ENCODE peak calls at places on chromosome 9, in five cellular contexts. One of them, this sample, is unnamed.

GRCh38 chr9:121732886-121733285 is 81.5 kb downstream of the DAB2IP start:
- DNase-seq in fibroblast of lung: no peak
- DNase-seq in mammary epithelial cell: no peak
- DNase-seq in nephron progenitor cell: no peak
- DNase-seq in A549: no peak
- DNase-seq in this sample: no peak

GRCh38 chr9:18720691-18721090 is 246.7 kb downstream of the ADAMTSL1 start:
- DNase-seq in fibroblast of lung: no peak
- DNase-seq in mammary epithelial cell: peak; percentile 12
- DNase-seq in nephron progenitor cell: no peak
- DNase-seq in A549: no peak
- DNase-seq in this sample: no peak

GRCh38 chr9:27499481-27499880 is 24.6 kb upstream of the IFNK start:
- DNase-seq in fibroblast of lung: peak; percentile 10
- DNase-seq in mammary epithelial cell: peak; percentile 91
- DNase-seq in nephron progenitor cell: no peak
- DNase-seq in A549: peak; percentile 47
- DNase-seq in this sample: no peak

GRCh38 chr9:7223981-7224380 is 466.2 kb downstream of the KDM4C start:
- DNase-seq in fibroblast of lung: no peak
- DNase-seq in mammary epithelial cell: no peak
- DNase-seq in nephron progenitor cell: peak; percentile 43
- DNase-seq in A549: no peak
- DNase-seq in this sample: no peak

GRCh38 chr9:128150594-128151342 is 1.5 kb downstream of the LCN2 start:
- DNase-seq in fibroblast of lung: no peak
- DNase-seq in mammary epithelial cell: no peak
- DNase-seq in nephron progenitor cell: peak; percentile 28
- DNase-seq in A549: peak; percentile 42
- DNase-seq in this sample: no peak

GRCh38 chr9:134378901-134379338 is 52.7 kb downstream of the RXRA start:
- DNase-seq in fibroblast of lung: peak; percentile 56
- DNase-seq in mammary epithelial cell: peak; percentile 67
- DNase-seq in nephron progenitor cell: no peak
- DNase-seq in A549: peak; percentile 74
- DNase-seq in this sample: no peak

GRCh38 chr9:115025721-115026120 is 92.2 kb downstream of the TNC start:
- DNase-seq in fibroblast of lung: no peak
- DNase-seq in mammary epithelial cell: no peak
- DNase-seq in nephron progenitor cell: no peak
- DNase-seq in A549: no peak
- DNase-seq in this sample: no peak

GRCh38 chr9:75892168-75892901 is 1.9 kb downstream of the PCSK5 start:
- DNase-seq in fibroblast of lung: peak; percentile 24
- DNase-seq in mammary epithelial cell: peak; percentile 63
- DNase-seq in nephron progenitor cell: peak; percentile 74
- DNase-seq in A549: peak; percentile 22
- DNase-seq in this sample: peak; percentile 17

GRCh38 chr9:93589688-93590087 is 13.3 kb downstream of the PHF2 start:
- DNase-seq in fibroblast of lung: peak; percentile 20
- DNase-seq in mammary epithelial cell: no peak
- DNase-seq in nephron progenitor cell: peak; percentile 68
- DNase-seq in A549: no peak
- DNase-seq in this sample: no peak

GRCh38 chr9:111050819-111051218 is 12.5 kb upstream of the LPAR1 start:
- DNase-seq in fibroblast of lung: peak; percentile 17
- DNase-seq in mammary epithelial cell: no peak
- DNase-seq in nephron progenitor cell: no peak
- DNase-seq in A549: no peak
- DNase-seq in this sample: no peak

GRCh38 chr9:111992523-111992922 is 95.9 kb downstream of the UGCG start:
- DNase-seq in fibroblast of lung: peak; percentile 20
- DNase-seq in mammary epithelial cell: peak; percentile 93
- DNase-seq in nephron progenitor cell: no peak
- DNase-seq in A549: no peak
- DNase-seq in this sample: peak; percentile 49

GRCh38 chr9:93368437-93368836 is 83.0 kb upstream of the FAM120A start:
- DNase-seq in fibroblast of lung: no peak
- DNase-seq in mammary epithelial cell: no peak
- DNase-seq in nephron progenitor cell: no peak
- DNase-seq in A549: no peak
- DNase-seq in this sample: no peak

GRCh38 chr9:130720762-130721161 is 27.2 kb downstream of the EXOSC2 start:
- DNase-seq in fibroblast of lung: no peak
- DNase-seq in mammary epithelial cell: no peak
- DNase-seq in nephron progenitor cell: no peak
- DNase-seq in A549: no peak
- DNase-seq in this sample: no peak

GRCh38 chr9:22446589-22446949 is at the start of gene DMRTA1:
- DNase-seq in fibroblast of lung: peak; percentile 34
- DNase-seq in mammary epithelial cell: peak; percentile 81
- DNase-seq in nephron progenitor cell: peak; percentile 80
- DNase-seq in A549: peak; percentile 74
- DNase-seq in this sample: peak; percentile 33

GRCh38 chr9:137110147-137110910 is 4.2 kb downstream of the DPP7 start:
- DNase-seq in fibroblast of lung: no peak
- DNase-seq in mammary epithelial cell: no peak
- DNase-seq in nephron progenitor cell: no peak
- DNase-seq in A549: no peak
- DNase-seq in this sample: peak; percentile 27

GRCh38 chr9:715743-716400 is 125.6 kb upstream of the DMRT1 start:
- DNase-seq in fibroblast of lung: peak; percentile 61
- DNase-seq in mammary epithelial cell: peak; percentile 55
- DNase-seq in nephron progenitor cell: no peak
- DNase-seq in A549: no peak
- DNase-seq in this sample: no peak

GRCh38 chr9:33157960-33158359 is 9.2 kb downstream of the B4GALT1 start:
- DNase-seq in fibroblast of lung: no peak
- DNase-seq in mammary epithelial cell: peak; percentile 68
- DNase-seq in nephron progenitor cell: no peak
- DNase-seq in A549: no peak
- DNase-seq in this sample: no peak

GRCh38 chr9:31137151-31137849 is 1247.1 kb upstream of the ACO1 start:
- DNase-seq in fibroblast of lung: peak; percentile 90
- DNase-seq in mammary epithelial cell: peak; percentile 98
- DNase-seq in nephron progenitor cell: no peak
- DNase-seq in A549: peak; percentile 30
- DNase-seq in this sample: no peak

GRCh38 chr9:31136524-31136923 is 1247.9 kb upstream of the ACO1 start:
- DNase-seq in fibroblast of lung: no peak
- DNase-seq in mammary epithelial cell: peak; percentile 11
- DNase-seq in nephron progenitor cell: no peak
- DNase-seq in A549: no peak
- DNase-seq in this sample: no peak

GRCh38 chr9:31142456-31142855 is 1242.0 kb upstream of the ACO1 start:
- DNase-seq in fibroblast of lung: no peak
- DNase-seq in mammary epithelial cell: no peak
- DNase-seq in nephron progenitor cell: no peak
- DNase-seq in A549: no peak
- DNase-seq in this sample: no peak

GRCh38 chr9:31137850-31138160 is 1246.6 kb upstream of the ACO1 start:
- DNase-seq in fibroblast of lung: no peak
- DNase-seq in mammary epithelial cell: peak; percentile 57
- DNase-seq in nephron progenitor cell: no peak
- DNase-seq in A549: no peak
- DNase-seq in this sample: no peak

DNA sequence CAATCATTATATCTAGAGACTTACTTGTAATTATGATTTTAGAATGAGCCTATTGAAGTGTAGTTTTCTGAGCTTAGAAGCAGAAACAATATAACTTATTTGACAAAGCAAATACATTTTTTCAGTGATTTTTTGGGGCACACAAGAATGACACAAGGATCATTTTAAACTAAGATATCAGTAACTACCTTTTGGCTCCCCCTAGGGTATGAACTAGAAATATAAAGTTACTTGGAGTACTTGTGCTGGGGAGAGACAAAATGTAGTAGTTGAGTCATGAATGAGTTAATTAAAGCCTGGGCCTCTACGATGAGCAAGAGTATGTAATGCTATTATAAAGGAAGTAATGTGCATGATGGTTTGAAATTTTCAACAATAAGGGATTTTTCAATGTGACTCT is 1244.1 kb upstream of the ACO1 start:
- DNase-seq in fibroblast of lung: peak; percentile 27
- DNase-seq in mammary epithelial cell: peak; percentile 68
- DNase-seq in nephron progenitor cell: no peak
- DNase-seq in A549: peak; percentile 7
- DNase-seq in this sample: no peak
- TF ChIP-seq CTCF in fibroblast of lung: no peak
- TF ChIP-seq CTCF in mammary epithelial cell: peak; percentile 50
- TF ChIP-seq CTCF in nephron progenitor cell: peak; percentile 47
- TF ChIP-seq CTCF in A549: peak; percentile 15
- TF ChIP-seq CTCF in this sample: peak; percentile 26

DNA sequence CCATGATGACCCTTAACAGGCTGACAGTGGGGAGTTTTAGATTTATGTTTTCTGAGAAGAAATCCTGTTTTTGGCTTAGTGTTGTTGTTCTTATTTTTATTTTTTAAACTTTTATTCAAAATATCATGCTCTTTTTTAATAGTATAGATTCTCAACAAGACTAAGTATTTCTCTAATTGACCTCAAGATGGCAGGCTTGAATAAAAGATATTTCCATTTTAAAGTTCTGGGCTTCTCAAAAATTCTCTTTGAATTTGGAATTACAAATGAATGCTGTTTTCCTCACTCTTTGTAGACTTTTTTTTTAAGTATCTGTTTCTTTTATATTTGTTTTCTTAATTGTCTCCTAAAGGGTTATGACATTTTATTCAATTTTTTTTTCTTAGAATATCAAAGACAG is 50.0 kb upstream of the SH3GL2 start:
- DNase-seq in fibroblast of lung: peak; percentile 41
- DNase-seq in mammary epithelial cell: no peak
- DNase-seq in nephron progenitor cell: no peak
- DNase-seq in A549: peak; percentile 14
- DNase-seq in this sample: no peak
- TF ChIP-seq CTCF in fibroblast of lung: no peak
- TF ChIP-seq CTCF in mammary epithelial cell: peak; percentile 29
- TF ChIP-seq CTCF in nephron progenitor cell: peak; percentile 47
- TF ChIP-seq CTCF in A549: peak; percentile 48
- TF ChIP-seq CTCF in this sample: no peak

GRCh38 chr9:106111039-106111740 is 416.8 kb downstream of the TMEM38B start:
- DNase-seq in fibroblast of lung: no peak
- DNase-seq in mammary epithelial cell: no peak
- DNase-seq in nephron progenitor cell: no peak
- DNase-seq in A549: no peak
- DNase-seq in this sample: no peak
- TF ChIP-seq CTCF in fibroblast of lung: no peak
- TF ChIP-seq CTCF in mammary epithelial cell: no peak
- TF ChIP-seq CTCF in nephron progenitor cell: no peak
- TF ChIP-seq CTCF in A549: no peak
- TF ChIP-seq CTCF in this sample: no peak

GRCh38 chr9:2599896-2600295 is 21.7 kb upstream of the VLDLR start:
- DNase-seq in fibroblast of lung: peak; percentile 20
- DNase-seq in mammary epithelial cell: no peak
- DNase-seq in nephron progenitor cell: no peak
- DNase-seq in A549: no peak
- DNase-seq in this sample: no peak

GRCh38 chr9:2593754-2594153 is 27.8 kb upstream of the VLDLR start:
- DNase-seq in fibroblast of lung: no peak
- DNase-seq in mammary epithelial cell: no peak
- DNase-seq in nephron progenitor cell: no peak
- DNase-seq in A549: no peak
- DNase-seq in this sample: no peak

GRCh38 chr9:2596003-2596402 is 25.6 kb upstream of the VLDLR start:
- DNase-seq in fibroblast of lung: no peak
- DNase-seq in mammary epithelial cell: no peak
- DNase-seq in nephron progenitor cell: no peak
- DNase-seq in A549: no peak
- DNase-seq in this sample: no peak

GRCh38 chr9:2600307-2600706 is 21.3 kb upstream of the VLDLR start:
- DNase-seq in fibroblast of lung: no peak
- DNase-seq in mammary epithelial cell: no peak
- DNase-seq in nephron progenitor cell: no peak
- DNase-seq in A549: no peak
- DNase-seq in this sample: no peak

GRCh38 chr9:2597483-2597882 is 24.1 kb upstream of the VLDLR start:
- DNase-seq in fibroblast of lung: peak; percentile 25
- DNase-seq in mammary epithelial cell: no peak
- DNase-seq in nephron progenitor cell: no peak
- DNase-seq in A549: no peak
- DNase-seq in this sample: no peak
- TF ChIP-seq CTCF in fibroblast of lung: no peak
- TF ChIP-seq CTCF in mammary epithelial cell: no peak
- TF ChIP-seq CTCF in nephron progenitor cell: no peak
- TF ChIP-seq CTCF in A549: no peak
- TF ChIP-seq CTCF in this sample: no peak

GRCh38 chr9:105475302-105475701 is 27.5 kb downstream of the FSD1L start:
- DNase-seq in fibroblast of lung: peak; percentile 47
- DNase-seq in mammary epithelial cell: peak; percentile 32
- DNase-seq in nephron progenitor cell: no peak
- DNase-seq in A549: peak; percentile 30
- DNase-seq in this sample: no peak
- TF ChIP-seq CTCF in fibroblast of lung: peak; percentile 51
- TF ChIP-seq CTCF in mammary epithelial cell: peak; percentile 42
- TF ChIP-seq CTCF in nephron progenitor cell: peak; percentile 29
- TF ChIP-seq CTCF in A549: peak; percentile 37
- TF ChIP-seq CTCF in this sample: no peak

GRCh38 chr9:71628247-71628646 is 140.1 kb downstream of the CEMIP2 start:
- DNase-seq in fibroblast of lung: peak; percentile 30
- DNase-seq in mammary epithelial cell: no peak
- DNase-seq in nephron progenitor cell: no peak
- DNase-seq in A549: no peak
- DNase-seq in this sample: no peak
- TF ChIP-seq CTCF in fibroblast of lung: peak; percentile 36
- TF ChIP-seq CTCF in mammary epithelial cell: peak; percentile 28
- TF ChIP-seq CTCF in nephron progenitor cell: no peak
- TF ChIP-seq CTCF in A549: peak; percentile 14
- TF ChIP-seq CTCF in this sample: no peak

DNA sequence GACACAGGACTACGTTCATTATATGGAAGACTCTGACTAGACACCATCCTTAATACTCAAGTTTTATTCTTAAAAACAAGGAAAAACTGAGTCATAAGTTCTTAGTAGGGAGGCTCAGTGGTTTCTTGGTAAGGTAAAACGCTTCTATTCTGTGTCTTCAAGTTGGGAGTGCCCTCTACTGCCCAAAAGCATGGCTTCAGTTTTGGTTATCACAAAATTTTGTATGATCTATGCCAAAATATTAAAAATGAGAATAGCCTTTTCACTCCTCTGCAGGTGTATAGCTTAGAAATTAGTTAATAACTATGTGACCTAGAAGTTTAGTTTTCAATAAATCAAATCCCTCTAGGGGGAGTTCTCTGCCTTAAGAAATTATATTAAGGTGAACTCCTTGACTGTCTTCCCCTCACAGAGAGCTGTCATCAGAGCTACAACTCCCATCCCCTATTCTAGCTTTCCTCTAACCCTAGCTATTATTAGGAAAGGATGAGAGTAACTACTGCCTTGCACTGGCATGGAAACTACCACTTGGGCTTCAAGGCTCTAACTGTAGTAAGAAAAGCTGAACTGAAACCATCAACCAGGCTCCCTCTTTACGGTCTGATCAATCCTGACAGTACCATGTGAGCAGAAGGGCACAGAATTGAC is 189.7 kb downstream of the GNAQ start:
- DNase-seq in fibroblast of lung: no peak
- DNase-seq in mammary epithelial cell: no peak
- DNase-seq in nephron progenitor cell: no peak
- DNase-seq in A549: peak; percentile 24
- DNase-seq in this sample: no peak
- TF ChIP-seq CTCF in fibroblast of lung: peak; percentile 25
- TF ChIP-seq CTCF in mammary epithelial cell: peak; percentile 42
- TF ChIP-seq CTCF in nephron progenitor cell: no peak
- TF ChIP-seq CTCF in A549: peak; percentile 64
- TF ChIP-seq CTCF in this sample: no peak

This sample was measured in GM13976.